ENCODE peak calls at places on chromosomes 12 and 14, in eight cellular contexts. F is retinal pigment epithelial cell, N is cardiac muscle cell, J is fibroblast of mammary gland, K is B cell, O is uterus, U is AG09309, E is lung. V is an unnamed sample.

GRCh38 chr12:51217968-51218606 is at the start of gene POU6F1:
- DNase-seq in F (no peak), N (peak; percentile 87), J (peak; percentile 72), K (peak; percentile 86), O (peak; percentile 74), U (peak; percentile 38), E (peak; percentile 71), V (no peak)

GRCh38 chr14:36068777-36069534 is 107.6 kb downstream of the PTCSC3 start:
- DNase-seq in F (peak; percentile 86), N (no peak), J (peak; percentile 80), K (no peak), O (no peak), U (peak; percentile 17), E (no peak), V (peak; percentile 76)

GRCh38 chr14:73997108-73997943 is 21.8 kb downstream of the ENTPD5 start:
- DNase-seq in F (no peak), N (no peak), J (no peak), K (no peak), O (no peak), U (no peak), E (no peak), V (no peak)

GRCh38 chr12:94318178-94318577 is 141.5 kb downstream of the CEP83 start:
- DNase-seq in F (no peak), N (no peak), J (no peak), K (peak; percentile 63), O (no peak), U (no peak), E (no peak), V (no peak)

GRCh38 chr12:8527250-8528130 is 13.2 kb downstream of the CLEC4E start:
- DNase-seq in F (no peak), N (no peak), J (no peak), K (no peak), O (no peak), U (no peak), E (no peak), V (no peak)

GRCh38 chr14:90534091-90534837 is 137.4 kb downstream of the CALM1 start:
- DNase-seq in F (no peak), N (no peak), J (no peak), K (no peak), O (no peak), U (no peak), E (no peak), V (no peak)

GRCh38 chr12:10722905-10723866 is at the start of gene YBX3:
- DNase-seq in F (no peak), N (peak; percentile 93), J (peak; percentile 77), K (peak; percentile 64), O (peak; percentile 89), U (peak; percentile 37), E (peak; percentile 89), V (no peak)

GRCh38 chr12:122942609-122943008 is 23.7 kb downstream of the ABCB9 start:
- DNase-seq in F (no peak), N (no peak), J (peak; percentile 50), K (no peak), O (no peak), U (no peak), E (no peak), V (no peak)

GRCh38 chr12:97940629-97941028 is 478.0 kb downstream of the RMST start:
- DNase-seq in F (no peak), N (no peak), J (no peak), K (no peak), O (no peak), U (no peak), E (no peak), V (no peak)

GRCh38 chr12:105906545-105906944 is 232.2 kb downstream of the NUAK1 start:
- DNase-seq in F (no peak), N (no peak), J (no peak), K (no peak), O (no peak), U (no peak), E (no peak), V (no peak)

GRCh38 chr14:65506801-65507200 is 94.3 kb downstream of the FUT8 start:
- DNase-seq in F (no peak), N (no peak), J (no peak), K (no peak), O (no peak), U (no peak), E (no peak), V (no peak)

GRCh38 chr14:75310295-75311059 is 31.8 kb downstream of the FOS start:
- DNase-seq in F (peak; percentile 84), N (no peak), J (peak; percentile 90), K (no peak), O (peak; percentile 90), U (no peak), E (peak; percentile 74), V (no peak)

GRCh38 chr12:132276720-132277373 is 52.5 kb downstream of the GALNT9 start:
- DNase-seq in F (no peak), N (no peak), J (no peak), K (no peak), O (no peak), U (no peak), E (no peak), V (no peak)

GRCh38 chr12:69985656-69986055 is 160.6 kb downstream of the MYRFL start:
- DNase-seq in F (no peak), N (no peak), J (no peak), K (peak; percentile 3), O (no peak), U (no peak), E (no peak), V (no peak)

GRCh38 chr14:24710403-24711063 is 76.5 kb upstream of the GZMB start:
- DNase-seq in F (peak; percentile 2), N (peak; percentile 59), J (peak; percentile 65), K (peak; percentile 69), O (peak; percentile 37), U (peak; percentile 18), E (peak; percentile 49), V (peak; percentile 10)

GRCh38 chr12:132520421-132521199 is 30.7 kb downstream of the FBRSL1 start:
- DNase-seq in F (no peak), N (no peak), J (no peak), K (no peak), O (no peak), U (no peak), E (no peak), V (no peak)

GRCh38 chr12:1573960-1574862 is 20.2 kb downstream of the FBXL14 start:
- DNase-seq in F (no peak), N (no peak), J (peak; percentile 43), K (peak; percentile 19), O (no peak), U (no peak), E (no peak), V (no peak)

GRCh38 chr12:22435583-22435982 is 101.1 kb upstream of the ST8SIA1 start:
- DNase-seq in F (no peak), N (no peak), J (no peak), K (no peak), O (no peak), U (no peak), E (no peak), V (no peak)

GRCh38 chr12:22431693-22432251 is 97.3 kb upstream of the ST8SIA1 start:
- DNase-seq in F (no peak), N (no peak), J (peak; percentile 9), K (no peak), O (no peak), U (no peak), E (no peak), V (no peak)

GRCh38 chr12:22437031-22437806 is 102.7 kb upstream of the ST8SIA1 start:
- DNase-seq in F (peak; percentile 67), N (no peak), J (no peak), K (no peak), O (no peak), U (no peak), E (no peak), V (no peak)
- TF ChIP-seq CTCF in F (no peak), N (no peak), J (no peak), K (no peak), O (no peak), U (no peak), E (no peak), V (no peak)

DNA sequence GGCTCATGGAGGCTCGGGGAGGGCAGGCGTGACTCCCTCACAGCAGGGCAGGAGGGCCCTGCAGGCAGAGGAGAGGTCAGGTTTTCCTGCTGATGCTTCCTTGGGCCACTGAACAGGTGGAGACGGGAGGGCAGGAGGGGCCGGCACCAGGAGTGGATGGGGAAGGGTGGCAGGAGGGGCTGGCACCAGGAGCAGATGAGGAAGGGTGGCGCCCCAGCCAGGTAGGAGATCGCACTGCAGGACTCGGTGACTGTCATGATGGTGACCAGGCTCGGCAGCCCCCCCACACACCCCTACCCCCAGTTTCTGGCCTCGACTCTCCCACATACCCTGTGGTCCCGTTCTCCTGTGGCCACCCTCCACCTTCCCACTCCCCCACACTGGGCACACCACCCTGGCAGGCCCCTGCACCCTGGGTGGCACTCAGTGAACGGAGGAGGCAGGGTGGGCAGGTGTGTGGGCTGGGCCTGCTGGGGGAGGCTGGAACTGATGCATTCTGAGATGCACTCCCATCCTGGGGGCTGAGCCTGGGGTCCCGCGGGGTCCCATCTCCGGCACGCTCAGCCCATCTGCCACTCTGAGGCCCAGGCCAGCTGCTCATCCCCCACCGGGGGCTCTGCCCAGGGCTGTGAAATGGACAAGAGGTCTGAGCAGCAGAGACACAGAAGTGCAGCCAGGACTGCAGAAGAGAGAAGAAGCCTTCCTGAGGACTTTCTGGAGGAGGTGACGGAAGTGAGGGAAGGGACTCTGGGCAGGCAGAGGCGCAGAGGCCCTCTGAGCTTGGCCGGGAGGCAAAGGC is 2.8 kb downstream of the NUDT14 start:
- DNase-seq in F (no peak), N (no peak), J (no peak), K (no peak), O (no peak), U (no peak), E (no peak), V (no peak)
- TF ChIP-seq CTCF in F (no peak), N (no peak), J (no peak), K (no peak), O (no peak), U (no peak), E (no peak), V (no peak)

DNA sequence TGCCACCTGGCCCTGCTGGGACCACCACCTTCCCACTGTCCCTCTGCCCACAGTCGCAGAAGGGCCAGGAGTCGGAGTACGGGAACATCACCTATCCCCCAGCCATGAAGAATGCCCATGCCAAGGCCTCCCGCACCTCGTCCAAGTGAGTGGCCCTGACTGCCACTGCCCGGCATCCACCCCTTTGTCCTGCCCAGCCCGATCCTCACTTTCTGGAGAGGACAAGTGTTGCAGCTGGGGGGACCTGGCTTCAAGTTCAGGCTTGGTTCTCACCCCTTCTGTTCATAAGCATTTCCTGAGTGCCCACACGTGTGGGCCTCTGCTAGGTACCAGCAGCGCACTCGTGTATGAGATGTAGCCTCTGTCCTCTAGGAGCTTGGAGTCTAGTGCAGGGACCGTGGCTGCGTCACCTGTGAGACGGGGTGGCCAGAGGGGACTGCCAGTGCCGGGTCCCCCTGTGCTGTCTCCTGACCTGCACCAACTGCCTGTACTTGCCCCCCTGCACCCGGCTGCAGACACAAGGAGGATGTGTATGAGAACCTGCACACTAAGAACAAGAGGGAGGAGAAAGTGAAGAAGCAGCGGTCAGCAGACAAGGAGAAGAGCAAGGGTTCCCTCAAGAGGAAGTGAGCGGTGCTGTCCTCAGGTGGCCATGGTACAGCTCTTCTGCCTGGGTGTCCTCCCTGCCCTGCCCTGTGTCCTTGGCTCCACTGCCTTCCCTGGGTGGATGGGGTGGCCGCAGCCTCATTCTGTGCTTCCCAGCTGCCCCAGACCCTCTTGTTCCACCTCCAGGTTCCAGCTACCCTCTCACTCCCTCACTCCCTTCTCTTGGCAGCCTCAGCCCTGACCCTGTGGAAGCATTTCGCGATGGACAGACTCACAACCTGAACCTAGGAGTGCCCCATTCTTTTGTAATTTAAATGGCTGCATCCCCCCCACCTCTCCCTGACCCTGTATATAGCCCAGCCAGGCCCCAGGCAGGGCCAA is 9.4 kb downstream of the PTPN6 start:
- DNase-seq in F (no peak), N (no peak), J (peak; percentile 44), K (no peak), O (no peak), U (no peak), E (no peak), V (no peak)
- TF ChIP-seq CTCF in F (no peak), N (peak; percentile 25), J (peak; percentile 16), K (peak; percentile 4), O (peak; percentile 12), U (peak; percentile 29), E (no peak), V (peak; percentile 19)

GRCh38 chr12:40224439-40225291 is at the start of gene LRRK2:
- DNase-seq in F (no peak), N (peak; percentile 67), J (peak; percentile 67), K (peak; percentile 95), O (peak; percentile 84), U (peak; percentile 28), E (peak; percentile 85), V (no peak)
- TF ChIP-seq CTCF in F (no peak), N (peak; percentile 13), J (no peak), K (peak; percentile 9), O (no peak), U (no peak), E (no peak), V (no peak)

V was measured in epithelial cell of proximal tubule.